ENCODE peak calls at places on chromosomes 16 and 17, in five cellular contexts. A is stimulated activated CD4-positive, alpha-beta T cell treated with anti-CD3 and anti-CD28 coated beads, TNF-alpha, amount 100 ng/mL, for 48 hours; X is CD4-positive, CD25-positive, alpha-beta regulatory T cell; L is NCI-H1105; W is H54. R is an unnamed sample.

GRCh38 chr17:81309140-81309858 is 14.2 kb upstream of the SLC38A10 start:
- DNase-seq in W (peak), X (no peak), L (no peak), A (no peak), R (peak)

GRCh38 chr17:61795546-61795945 is 67.8 kb downstream of the BRIP1 start:
- DNase-seq in A (no peak), X (no peak), W (no peak), L (no peak), R (no peak)

GRCh38 chr17:28540231-28540630 is 12.2 kb downstream of the UNC119 start:
- DNase-seq in W (no peak), X (no peak), A (no peak), L (no peak), R (no peak)

GRCh38 chr17:42275527-42276358 is 448 bp downstream of the STAT5B start:
- DNase-seq in W (no peak), L (no peak), A (no peak), X (peak), R (no peak)

GRCh38 chr16:24900230-24900629 is 54.5 kb downstream of the SLC5A11 start:
- DNase-seq in L (no peak), X (no peak), A (no peak), W (no peak), R (no peak)

GRCh38 chr17:57784226-57784895 is 39.3 kb upstream of the CCDC182 start:
- DNase-seq in W (no peak), A (no peak), X (no peak), L (no peak), R (no peak)

GRCh38 chr16:2019500-2019899 is at the start of gene NPW:
- DNase-seq in L (no peak), X (no peak), A (no peak), W (no peak), R (no peak)

GRCh38 chr17:6408271-6408670 is 26.6 kb downstream of the AIPL1 start:
- DNase-seq in A (no peak), W (no peak), X (no peak), L (no peak), R (no peak)

GRCh38 chr17:8384801-8385335 is 1.9 kb upstream of the RPL26 start:
- DNase-seq in A (no peak), W (peak), L (no peak), X (no peak), R (peak)

GRCh38 chr17:29295420-29295819 is 1.5 kb upstream of the NUFIP2 start:
- DNase-seq in L (no peak), A (no peak), W (no peak), X (no peak), R (no peak)

GRCh38 chr16:89320717-89321501 is 103.4 kb downstream of the ZNF778 start:
- DNase-seq in X (no peak), W (peak), L (no peak), A (no peak), R (no peak)

GRCh38 chr16:57623251-57624043 is 5.0 kb upstream of the ADGRG1 start:
- DNase-seq in L (no peak), X (no peak), A (no peak), W (no peak), R (peak)

GRCh38 chr17:75093543-75094158 is 5.9 kb downstream of the SLC16A5 start:
- DNase-seq in X (no peak), L (no peak), W (no peak), A (no peak), R (peak)

GRCh38 chr17:81831563-81831956 is 1.5 kb downstream of the MCRIP1 start:
- DNase-seq in X (no peak), L (no peak), A (no peak), W (no peak), R (no peak)

GRCh38 chr16:372584-372983 is 2.2 kb upstream of the MRPL28 start:
- DNase-seq in W (no peak), X (no peak), L (no peak), A (no peak), R (no peak)

GRCh38 chr17:29102741-29103181 is 59.8 kb downstream of the PIPOX start:
- DNase-seq in W (peak), A (no peak), L (no peak), X (no peak), R (no peak)

GRCh38 chr17:28765038-28765437 is 21.2 kb downstream of the TRAF4 start:
- DNase-seq in W (no peak), L (no peak), A (no peak), X (no peak), R (no peak)

GRCh38 chr16:31253642-31254045 is 6.1 kb upstream of the ITGAM start:
- DNase-seq in L (no peak), W (no peak), X (no peak), A (peak), R (peak)

GRCh38 chr17:49887086-49887743 is 39.3 kb upstream of the TAC4 start:
- DNase-seq in W (no peak), X (no peak), L (no peak), A (no peak), R (no peak)

GRCh38 chr16:10338426-10338825 is 47.4 kb upstream of the ATF7IP2 start:
- DNase-seq in W (no peak), A (no peak), X (no peak), L (no peak), R (no peak)

GRCh38 chr17:42017866-42018200 is 594 bp upstream of the DNAJC7 start:
- DNase-seq in A (no peak), L (no peak), W (no peak), X (no peak), R (no peak)

GRCh38 chr16:28168991-28169554 is 42.7 kb downstream of the XPO6 start:
- DNase-seq in L (no peak), X (peak), W (no peak), A (no peak), R (no peak)

GRCh38 chr16:51327001-51327400 is 175.9 kb upstream of the SALL1 start:
- DNase-seq in X (no peak), L (no peak), A (no peak), W (no peak), R (no peak)

GRCh38 chr17:39621523-39622379 is 5.0 kb upstream of the PPP1R1B start:
- DNase-seq in W (peak), X (peak), A (peak), L (peak), R (peak)

R was measured in A549.